ENCODE peak calls at places on chromosomes 12 and 14, in six cellular contexts. S is tibial artery, N is upper lobe of right lung, P is psoas muscle, F is hepatocyte, Q is A549. L is an unnamed sample.

GRCh38 chr12:44947163-44947562 is 71.0 kb upstream of the NELL2 start:
- DNase-seq in S (no peak), N (no peak), P (no peak), F (no peak), Q (no peak), L (no peak)

GRCh38 chr14:74985806-74986205 is 16.9 kb upstream of the EIF2B2 start:
- DNase-seq in S (no peak), N (no peak), P (no peak), F (no peak), Q (no peak), L (no peak)

GRCh38 chr12:69149262-69149661 is 90.1 kb upstream of the CPSF6 start:
- DNase-seq in S (no peak), N (no peak), P (no peak), F (no peak), Q (no peak), L (no peak)

GRCh38 chr12:26268841-26269553 is 73.6 kb downstream of the SSPN start:
- DNase-seq in S (no peak), N (no peak), P (no peak), F (peak), Q (no peak), L (no peak)

GRCh38 chr14:68511727-68512047 is 281.2 kb downstream of the ZFP36L1 start:
- DNase-seq in S (no peak), N (no peak), P (no peak), F (no peak), Q (no peak), L (no peak)

GRCh38 chr12:93707836-93708235 is 30.7 kb downstream of the CRADD start:
- DNase-seq in S (no peak), N (no peak), P (no peak), F (no peak), Q (peak), L (peak)

GRCh38 chr12:23221926-23222325 is 597.0 kb downstream of the ETNK1 start:
- DNase-seq in S (no peak), N (no peak), P (no peak), F (no peak), Q (no peak), L (no peak)

GRCh38 chr12:91395628-91396027 is 213.0 kb upstream of the DCN start:
- DNase-seq in S (no peak), N (no peak), P (no peak), F (no peak), Q (no peak), L (no peak)

GRCh38 chr12:27176765-27177164 is 67.3 kb upstream of the STK38L start:
- DNase-seq in S (no peak), N (no peak), P (no peak), F (no peak), Q (peak), L (peak)

GRCh38 chr12:130655010-130655409 is 61.1 kb downstream of the RIMBP2 start:
- DNase-seq in S (no peak), N (peak), P (no peak), F (no peak), Q (no peak), L (no peak)

GRCh38 chr14:38836539-38836938 is 266.5 kb downstream of the SEC23A start:
- DNase-seq in S (no peak), N (no peak), P (no peak), F (no peak), Q (no peak), L (no peak)
- H3K27ac ChIP-seq in S (no peak), N (no peak), P (no peak), F (no peak), Q (no peak), L (no peak)

GRCh38 chr12:8556748-8557147 is 16.0 kb upstream of the CLEC4E start:
- DNase-seq in S (no peak), N (no peak), P (no peak), F (no peak), Q (no peak), L (no peak)

GRCh38 chr12:8559676-8560075 is 19.0 kb upstream of the CLEC4E start:
- DNase-seq in S (no peak), N (no peak), P (no peak), F (no peak), Q (no peak), L (no peak)

GRCh38 chr12:8549381-8549780 is 8.7 kb upstream of the CLEC4E start:
- DNase-seq in S (no peak), N (no peak), P (no peak), F (no peak), Q (no peak), L (no peak)

GRCh38 chr12:8553088-8553627 is 12.5 kb upstream of the CLEC4E start:
- DNase-seq in S (no peak), N (no peak), P (no peak), F (no peak), Q (no peak), L (no peak)

GRCh38 chr12:8554451-8555195 is 13.9 kb upstream of the CLEC4E start:
- DNase-seq in S (no peak), N (no peak), P (no peak), F (peak), Q (peak), L (peak)
- TF ChIP-seq CTCF in S (no peak), N (no peak), P (no peak), F (no peak), Q (no peak), L (no peak)

DNA sequence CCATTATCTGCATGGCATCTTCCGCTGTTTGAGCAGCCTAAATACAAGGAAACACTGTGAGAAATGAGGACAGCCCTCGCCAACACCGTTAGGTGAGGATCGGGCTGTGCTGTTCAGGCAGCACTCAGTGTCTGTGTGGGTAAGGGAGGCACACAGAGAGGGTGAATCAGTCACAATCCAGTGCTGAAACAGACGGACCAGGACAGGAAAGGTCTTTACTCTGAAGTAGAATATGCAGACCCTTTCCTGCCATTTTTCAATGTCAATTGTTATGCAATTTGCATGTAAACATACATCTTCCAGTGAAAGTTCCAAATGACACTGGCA is 53.0 kb upstream of the VPS33A start:
- DNase-seq in S (no peak), N (no peak), P (peak), F (no peak), Q (no peak), L (no peak)
- H3K27ac ChIP-seq in S (peak), N (peak), P (peak), F (no peak), Q (no peak), L (no peak)

GRCh38 chr14:102907980-102908730 is 14.3 kb upstream of the AMN start:
- DNase-seq in S (no peak), N (no peak), P (peak), F (no peak), Q (no peak), L (no peak)
- TF ChIP-seq CTCF in S (no peak), N (no peak), P (no peak), F (no peak), Q (no peak), L (no peak)

GRCh38 chr12:116532428-116532827 is 26.8 kb upstream of the MAP1LC3B2 start:
- DNase-seq in S (no peak), N (no peak), P (no peak), F (no peak), Q (no peak), L (no peak)

GRCh38 chr12:116534341-116535121 is 24.6 kb upstream of the MAP1LC3B2 start:
- DNase-seq in S (no peak), N (no peak), P (no peak), F (peak), Q (no peak), L (no peak)

GRCh38 chr12:116532986-116533342 is 26.2 kb upstream of the MAP1LC3B2 start:
- DNase-seq in S (no peak), N (no peak), P (no peak), F (no peak), Q (no peak), L (no peak)

GRCh38 chr12:116535241-116535640 is 23.9 kb upstream of the MAP1LC3B2 start:
- DNase-seq in S (no peak), N (no peak), P (no peak), F (no peak), Q (no peak), L (no peak)

DNA sequence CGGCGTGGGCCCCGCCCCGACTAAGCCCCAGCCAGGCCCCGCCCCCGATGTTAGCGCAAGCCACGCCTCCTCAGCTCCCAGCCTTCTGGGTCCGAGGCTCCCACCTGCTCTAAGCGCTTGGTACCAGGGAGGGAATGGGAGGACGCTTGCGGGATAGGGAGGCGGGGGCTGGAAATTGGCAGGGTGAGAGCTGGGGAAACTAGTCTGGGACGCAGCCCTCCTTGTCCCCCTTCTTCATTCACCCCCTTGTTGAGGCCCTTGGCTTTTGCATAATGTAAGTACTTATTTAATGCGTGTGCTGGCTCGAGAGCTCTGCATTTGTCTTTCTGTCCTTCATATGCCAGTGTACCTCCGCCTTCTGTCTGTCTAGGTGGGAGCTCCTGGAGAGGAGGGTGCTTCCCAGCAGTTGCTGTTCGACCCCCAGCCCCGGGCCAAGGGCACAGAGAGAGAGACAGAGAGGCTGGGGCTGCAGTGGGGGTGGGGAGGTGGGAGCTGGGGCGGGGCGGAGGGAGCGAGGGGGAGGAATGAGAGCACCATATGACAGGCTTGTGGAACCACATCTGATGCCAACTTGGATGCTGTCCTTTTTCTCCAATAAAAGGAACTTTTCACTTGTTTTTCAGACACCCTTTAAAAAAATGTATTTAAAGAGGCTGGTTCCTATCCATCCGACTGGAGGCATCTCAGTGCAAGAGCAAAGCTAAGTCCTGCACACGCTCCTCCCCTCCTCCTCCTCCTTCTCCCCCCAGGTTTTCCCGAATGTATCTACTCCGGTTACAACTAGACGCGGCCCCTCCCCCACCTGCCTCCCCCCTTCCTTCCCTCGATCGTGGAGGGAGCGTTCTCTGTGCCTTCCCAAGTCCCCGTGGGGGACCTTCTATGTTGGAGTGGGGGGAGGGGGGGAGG is 25.6 kb upstream of the MAP1LC3B2 start:
- DNase-seq in S (peak), N (peak), P (peak), F (peak), Q (peak), L (peak)
- H3K27ac ChIP-seq in S (peak), N (no peak), P (peak), F (peak), Q (peak), L (peak)

GRCh38 chr12:57090924-57091632 is 2.2 kb downstream of the NAB2 start:
- DNase-seq in S (peak), N (no peak), P (no peak), F (no peak), Q (no peak), L (no peak)
- TF ChIP-seq CTCF in S (no peak), N (no peak), P (peak), F (no peak), Q (no peak), L (no peak)

L was measured in RWPE1.